ENCODE peak calls at places on chromosome 18, in ten cellular contexts. One of them, this sample, is unnamed.

GRCh38 chr18:596288-596881 is 403 bp upstream of the CLUL1 start:
- DNase-seq in astrocyte of the spinal cord: peak
- DNase-seq in HL-60: peak
- DNase-seq in left ventricle myocardium inferior: no peak
- DNase-seq in uterus: no peak
- DNase-seq in heart left ventricle: no peak
- DNase-seq in stomach: no peak
- DNase-seq in keratinocyte: peak
- DNase-seq in cardiac muscle cell: peak
- DNase-seq in H1: peak
- DNase-seq in this sample: no peak

GRCh38 chr18:59917422-59917821 is 17.6 kb downstream of the PMAIP1 start:
- DNase-seq in astrocyte of the spinal cord: no peak
- DNase-seq in HL-60: peak
- DNase-seq in left ventricle myocardium inferior: no peak
- DNase-seq in uterus: no peak
- DNase-seq in heart left ventricle: no peak
- DNase-seq in stomach: no peak
- DNase-seq in keratinocyte: no peak
- DNase-seq in cardiac muscle cell: peak
- DNase-seq in H1: peak
- DNase-seq in this sample: peak

GRCh38 chr18:67608909-67609308 is 92.4 kb upstream of the DSEL start:
- DNase-seq in astrocyte of the spinal cord: peak
- DNase-seq in HL-60: no peak
- DNase-seq in left ventricle myocardium inferior: no peak
- DNase-seq in uterus: no peak
- DNase-seq in heart left ventricle: no peak
- DNase-seq in stomach: no peak
- DNase-seq in keratinocyte: no peak
- DNase-seq in cardiac muscle cell: peak
- DNase-seq in H1: no peak
- DNase-seq in this sample: peak

GRCh38 chr18:33020877-33021276 is 248.1 kb upstream of the KLHL14 start:
- DNase-seq in astrocyte of the spinal cord: no peak
- DNase-seq in HL-60: no peak
- DNase-seq in left ventricle myocardium inferior: no peak
- DNase-seq in uterus: no peak
- DNase-seq in heart left ventricle: no peak
- DNase-seq in stomach: no peak
- DNase-seq in keratinocyte: no peak
- DNase-seq in cardiac muscle cell: no peak
- DNase-seq in H1: no peak
- DNase-seq in this sample: no peak

GRCh38 chr18:26089247-26090129 is 925 bp downstream of the SS18 start:
- DNase-seq in astrocyte of the spinal cord: peak
- DNase-seq in HL-60: peak
- DNase-seq in left ventricle myocardium inferior: no peak
- DNase-seq in uterus: no peak
- DNase-seq in heart left ventricle: no peak
- DNase-seq in stomach: no peak
- DNase-seq in keratinocyte: no peak
- DNase-seq in cardiac muscle cell: peak
- DNase-seq in H1: peak
- DNase-seq in this sample: peak

GRCh38 chr18:39946623-39947061 is 2008.4 kb upstream of the PIK3C3 start:
- DNase-seq in astrocyte of the spinal cord: peak
- DNase-seq in HL-60: no peak
- DNase-seq in left ventricle myocardium inferior: no peak
- DNase-seq in uterus: no peak
- DNase-seq in heart left ventricle: no peak
- DNase-seq in stomach: no peak
- DNase-seq in keratinocyte: peak
- DNase-seq in cardiac muscle cell: peak
- DNase-seq in H1: no peak
- DNase-seq in this sample: no peak

GRCh38 chr18:75915941-75916640 is 488.6 kb upstream of the SMIM21 start:
- DNase-seq in astrocyte of the spinal cord: no peak
- DNase-seq in HL-60: no peak
- DNase-seq in left ventricle myocardium inferior: no peak
- DNase-seq in uterus: no peak
- DNase-seq in heart left ventricle: no peak
- DNase-seq in stomach: no peak
- DNase-seq in keratinocyte: no peak
- DNase-seq in cardiac muscle cell: peak
- DNase-seq in H1: peak
- DNase-seq in this sample: no peak

GRCh38 chr18:71105078-71105819 is 816.4 kb downstream of the SOCS6 start:
- DNase-seq in astrocyte of the spinal cord: peak
- DNase-seq in HL-60: no peak
- DNase-seq in left ventricle myocardium inferior: no peak
- DNase-seq in uterus: no peak
- DNase-seq in heart left ventricle: no peak
- DNase-seq in stomach: no peak
- DNase-seq in keratinocyte: no peak
- DNase-seq in cardiac muscle cell: peak
- DNase-seq in H1: no peak
- DNase-seq in this sample: peak

DNA sequence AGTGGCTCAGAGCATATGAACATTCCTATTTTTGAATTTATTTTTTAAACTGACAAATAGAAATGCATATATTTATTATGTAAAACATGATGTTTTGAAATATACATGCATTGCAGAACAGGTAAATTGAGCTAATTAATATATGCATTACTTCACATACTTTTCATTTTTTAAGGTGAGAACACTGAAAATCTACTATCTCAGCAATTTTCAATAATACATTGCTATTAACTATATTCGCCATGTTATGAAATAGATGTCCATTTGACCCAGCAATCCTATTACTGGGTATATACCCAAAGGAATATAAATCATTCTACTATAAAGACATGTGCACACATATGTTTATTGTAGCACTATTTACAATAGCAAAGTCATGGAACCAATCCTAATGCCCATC is 717.7 kb upstream of the PIK3C3 start:
- DNase-seq in astrocyte of the spinal cord: no peak
- DNase-seq in HL-60: no peak
- DNase-seq in left ventricle myocardium inferior: no peak
- DNase-seq in uterus: no peak
- DNase-seq in heart left ventricle: no peak
- DNase-seq in stomach: no peak
- DNase-seq in keratinocyte: no peak
- DNase-seq in cardiac muscle cell: no peak
- DNase-seq in H1: no peak
- DNase-seq in this sample: no peak
- TF ChIP-seq CTCF in astrocyte of the spinal cord: no peak
- TF ChIP-seq CTCF in HL-60: no peak
- TF ChIP-seq CTCF in left ventricle myocardium inferior: no peak
- TF ChIP-seq CTCF in uterus: no peak
- TF ChIP-seq CTCF in heart left ventricle: no peak
- TF ChIP-seq CTCF in stomach: no peak
- TF ChIP-seq CTCF in keratinocyte: no peak
- TF ChIP-seq CTCF in cardiac muscle cell: no peak
- TF ChIP-seq CTCF in H1: no peak
- TF ChIP-seq CTCF in this sample: no peak

GRCh38 chr18:22977847-22978701 is 44.9 kb downstream of the RBBP8 start:
- DNase-seq in astrocyte of the spinal cord: peak
- DNase-seq in HL-60: no peak
- DNase-seq in left ventricle myocardium inferior: no peak
- DNase-seq in uterus: no peak
- DNase-seq in heart left ventricle: no peak
- DNase-seq in stomach: no peak
- DNase-seq in keratinocyte: peak
- DNase-seq in cardiac muscle cell: peak
- DNase-seq in H1: no peak
- DNase-seq in this sample: peak

GRCh38 chr18:22975508-22975907 is 42.4 kb downstream of the RBBP8 start:
- DNase-seq in astrocyte of the spinal cord: no peak
- DNase-seq in HL-60: no peak
- DNase-seq in left ventricle myocardium inferior: no peak
- DNase-seq in uterus: no peak
- DNase-seq in heart left ventricle: no peak
- DNase-seq in stomach: no peak
- DNase-seq in keratinocyte: no peak
- DNase-seq in cardiac muscle cell: no peak
- DNase-seq in H1: no peak
- DNase-seq in this sample: no peak

GRCh38 chr18:22980394-22980793 is 47.3 kb downstream of the RBBP8 start:
- DNase-seq in astrocyte of the spinal cord: no peak
- DNase-seq in HL-60: no peak
- DNase-seq in left ventricle myocardium inferior: no peak
- DNase-seq in uterus: no peak
- DNase-seq in heart left ventricle: no peak
- DNase-seq in stomach: no peak
- DNase-seq in keratinocyte: no peak
- DNase-seq in cardiac muscle cell: no peak
- DNase-seq in H1: no peak
- DNase-seq in this sample: no peak

GRCh38 chr18:22971038-22971437 is 37.9 kb downstream of the RBBP8 start:
- DNase-seq in astrocyte of the spinal cord: no peak
- DNase-seq in HL-60: no peak
- DNase-seq in left ventricle myocardium inferior: no peak
- DNase-seq in uterus: peak
- DNase-seq in heart left ventricle: no peak
- DNase-seq in stomach: no peak
- DNase-seq in keratinocyte: no peak
- DNase-seq in cardiac muscle cell: peak
- DNase-seq in H1: no peak
- DNase-seq in this sample: peak

DNA sequence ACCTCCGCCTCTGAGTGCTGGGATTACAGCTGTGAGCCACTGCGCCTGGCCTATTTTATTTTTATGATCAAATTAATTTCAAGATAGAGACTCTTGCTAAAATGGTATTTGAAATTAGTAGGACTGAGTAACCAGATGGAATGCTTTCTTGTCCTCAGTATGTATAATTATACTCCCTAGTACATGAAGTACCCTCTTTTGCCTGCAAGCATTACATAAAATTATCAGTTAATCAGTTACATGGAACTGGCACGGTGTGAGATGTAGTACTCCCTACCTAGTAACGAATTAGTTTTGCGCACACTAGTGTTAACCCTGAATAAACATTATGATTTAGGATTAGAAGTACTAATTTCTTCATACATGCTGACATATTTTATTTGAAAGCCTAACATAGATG is 41.6 kb downstream of the RBBP8 start:
- DNase-seq in astrocyte of the spinal cord: no peak
- DNase-seq in HL-60: no peak
- DNase-seq in left ventricle myocardium inferior: no peak
- DNase-seq in uterus: no peak
- DNase-seq in heart left ventricle: no peak
- DNase-seq in stomach: no peak
- DNase-seq in keratinocyte: no peak
- DNase-seq in cardiac muscle cell: no peak
- DNase-seq in H1: no peak
- DNase-seq in this sample: no peak
- H3K4me3 ChIP-seq in astrocyte of the spinal cord: no peak
- H3K4me3 ChIP-seq in HL-60: no peak
- H3K4me3 ChIP-seq in left ventricle myocardium inferior: no peak
- H3K4me3 ChIP-seq in uterus: no peak
- H3K4me3 ChIP-seq in heart left ventricle: no peak
- H3K4me3 ChIP-seq in stomach: no peak
- H3K4me3 ChIP-seq in keratinocyte: no peak
- H3K4me3 ChIP-seq in cardiac muscle cell: no peak
- H3K4me3 ChIP-seq in H1: no peak
- H3K4me3 ChIP-seq in this sample: no peak

DNA sequence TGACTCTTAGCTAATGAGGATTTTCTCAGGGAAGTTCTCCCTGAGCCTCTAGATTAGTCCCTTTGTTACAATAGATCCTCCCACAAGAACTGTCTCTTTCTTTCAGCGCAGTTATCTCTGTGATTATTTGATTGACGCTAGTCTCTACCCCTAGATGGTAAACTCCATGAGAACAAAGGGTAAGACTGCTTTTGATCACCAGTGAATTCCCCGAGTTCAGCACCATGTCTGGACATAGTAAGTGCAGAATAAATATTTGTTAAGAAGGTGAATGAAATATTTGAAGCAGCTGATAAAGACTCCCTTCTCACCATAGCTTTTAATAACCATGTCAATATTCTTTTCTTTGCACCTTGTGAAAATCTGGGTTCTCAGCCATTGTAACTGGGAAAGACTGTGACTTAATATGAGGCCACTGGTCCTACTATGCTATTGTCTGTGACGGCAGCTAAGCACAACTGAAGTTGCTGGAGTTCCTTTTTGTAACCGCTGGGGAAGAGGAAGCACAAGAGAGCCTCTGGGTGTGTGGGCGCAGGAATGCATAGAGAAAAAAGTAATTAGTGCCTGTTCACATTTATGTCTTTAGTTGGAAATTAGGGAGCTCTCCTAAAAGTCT is 214.7 kb downstream of the TGIF1 start:
- DNase-seq in astrocyte of the spinal cord: peak
- DNase-seq in HL-60: peak
- DNase-seq in left ventricle myocardium inferior: no peak
- DNase-seq in uterus: no peak
- DNase-seq in heart left ventricle: no peak
- DNase-seq in stomach: no peak
- DNase-seq in keratinocyte: no peak
- DNase-seq in cardiac muscle cell: peak
- DNase-seq in H1: no peak
- DNase-seq in this sample: no peak
- TF ChIP-seq CTCF in astrocyte of the spinal cord: no peak
- TF ChIP-seq CTCF in HL-60: no peak
- TF ChIP-seq CTCF in left ventricle myocardium inferior: no peak
- TF ChIP-seq CTCF in uterus: no peak
- TF ChIP-seq CTCF in heart left ventricle: no peak
- TF ChIP-seq CTCF in stomach: no peak
- TF ChIP-seq CTCF in keratinocyte: no peak
- TF ChIP-seq CTCF in cardiac muscle cell: no peak
- TF ChIP-seq CTCF in H1: no peak
- TF ChIP-seq CTCF in this sample: no peak

DNA sequence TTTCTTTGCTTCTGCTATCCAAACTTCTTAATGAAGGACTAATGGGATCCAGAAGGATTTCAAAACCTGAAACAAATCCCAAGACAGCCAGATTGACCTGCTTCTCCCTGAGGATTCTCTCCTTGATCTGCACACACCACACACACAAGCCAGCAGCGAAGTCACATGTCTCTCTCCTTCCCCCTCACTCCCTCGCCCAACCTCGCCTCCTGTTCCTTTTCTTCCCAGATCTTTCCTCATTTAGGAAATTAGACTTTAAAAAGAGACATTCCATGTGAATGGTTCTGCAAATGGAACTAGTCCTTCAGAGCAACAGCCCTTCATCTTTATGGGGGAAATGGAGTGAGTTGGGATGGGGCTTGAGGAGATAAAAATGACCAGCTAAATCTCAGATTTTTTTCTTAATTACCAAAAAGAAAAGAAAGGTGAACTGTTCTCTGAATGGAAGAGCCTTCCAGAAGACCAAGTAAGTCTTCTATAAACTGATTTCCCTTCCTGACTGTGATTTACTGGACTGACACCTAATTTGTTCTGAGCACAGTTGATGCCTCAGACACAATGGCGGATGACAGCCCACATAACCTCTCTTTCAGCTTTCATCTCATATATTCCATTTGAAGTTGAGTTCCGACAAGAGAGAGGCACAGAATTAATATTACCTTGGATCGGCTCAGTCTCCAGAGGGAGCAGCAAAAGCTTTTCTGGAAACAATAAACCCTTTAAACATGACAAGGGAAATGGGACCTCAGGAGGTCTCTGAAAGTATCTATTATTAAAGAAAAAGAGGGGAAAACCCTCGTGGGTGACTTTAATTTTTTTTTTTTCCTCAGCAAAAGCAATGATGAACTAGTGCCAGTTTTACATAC is 638.9 kb upstream of the SETBP1 start:
- DNase-seq in astrocyte of the spinal cord: no peak
- DNase-seq in HL-60: no peak
- DNase-seq in left ventricle myocardium inferior: no peak
- DNase-seq in uterus: no peak
- DNase-seq in heart left ventricle: no peak
- DNase-seq in stomach: no peak
- DNase-seq in keratinocyte: no peak
- DNase-seq in cardiac muscle cell: no peak
- DNase-seq in H1: no peak
- DNase-seq in this sample: no peak
- H3K4me3 ChIP-seq in astrocyte of the spinal cord: no peak
- H3K4me3 ChIP-seq in HL-60: no peak
- H3K4me3 ChIP-seq in left ventricle myocardium inferior: no peak
- H3K4me3 ChIP-seq in uterus: no peak
- H3K4me3 ChIP-seq in heart left ventricle: no peak
- H3K4me3 ChIP-seq in stomach: no peak
- H3K4me3 ChIP-seq in keratinocyte: no peak
- H3K4me3 ChIP-seq in cardiac muscle cell: no peak
- H3K4me3 ChIP-seq in H1: no peak
- H3K4me3 ChIP-seq in this sample: no peak

This sample was measured in fibroblast of the aortic adventitia.